ENCODE peak calls at places on chromosomes 12 and 14, in nine cellular contexts. I is SHP77; J is AG10803; B is astrocyte; L is RWPE1; Z is uterus; D is activated CD4-positive, CD25-positive, alpha-beta regulatory T cell treated with anti-CD3 and anti-CD28 coated beads, Interleukin-2, amount 50 U/mL, for 16 hours; N is EL; Y is stimulated activated CD8-positive, alpha-beta memory T cell treated with anti-CD3 and anti-CD28 coated beads, Interleukin-7, amount 100 ng/mL, for 48 hours. M is an unnamed sample.

GRCh38 chr12:76855266-76855665 is 23.6 kb downstream of the CSRP2 start:
- DNase-seq in I (no peak), J (no peak), B (no peak), L (no peak), Z (no peak), D (no peak), N (no peak), Y (no peak), M (no peak)

GRCh38 chr14:34713681-34714319 is 593 bp downstream of the CFL2 start:
- DNase-seq in I (peak; percentile 35), J (peak; percentile 81), B (peak; percentile 83), L (peak; percentile 34), Z (peak; percentile 61), D (peak; percentile 4), N (peak; percentile 80), Y (no peak), M (peak; percentile 31)

GRCh38 chr12:105369014-105369413 is 38.5 kb downstream of the C12orf75 start:
- DNase-seq in I (no peak), J (peak; percentile 84), B (peak; percentile 73), L (no peak), Z (no peak), D (no peak), N (peak; percentile 62), Y (no peak), M (no peak)

GRCh38 chr12:75481774-75482173 is 1.2 kb downstream of the GLIPR1 start:
- DNase-seq in I (no peak), J (peak; percentile 78), B (peak; percentile 71), L (no peak), Z (peak; percentile 39), D (no peak), N (peak; percentile 74), Y (no peak), M (no peak)

GRCh38 chr14:69673099-69673498 is 61.7 kb downstream of the SUSD6 start:
- DNase-seq in I (no peak), J (no peak), B (no peak), L (no peak), Z (no peak), D (no peak), N (no peak), Y (no peak), M (no peak)

GRCh38 chr14:56844603-56845002 is 34.3 kb upstream of the OTX2 start:
- DNase-seq in I (no peak), J (no peak), B (no peak), L (no peak), Z (no peak), D (no peak), N (no peak), Y (no peak), M (no peak)

GRCh38 chr12:39920647-39921046 is 185.2 kb downstream of the SLC2A13 start:
- DNase-seq in I (no peak), J (no peak), B (no peak), L (no peak), Z (no peak), D (no peak), N (no peak), Y (no peak), M (no peak)

GRCh38 chr12:118164798-118165486 is 29.0 kb downstream of the PEBP1 start:
- DNase-seq in I (peak; percentile 13), J (peak; percentile 24), B (no peak), L (peak; percentile 48), Z (no peak), D (no peak), N (peak; percentile 11), Y (no peak), M (peak; percentile 36)

GRCh38 chr14:105273062-105273461 is 24.7 kb downstream of the BTBD6 start:
- DNase-seq in I (no peak), J (no peak), B (no peak), L (no peak), Z (no peak), D (no peak), N (no peak), Y (no peak), M (no peak)

GRCh38 chr14:81311128-81311527 is 89.0 kb downstream of the STON2 start:
- DNase-seq in I (no peak), J (no peak), B (no peak), L (no peak), Z (no peak), D (no peak), N (no peak), Y (no peak), M (no peak)

M was measured in lung.